ENCODE peak calls at places on chromosomes 5 and 9, in five cellular contexts. One of them, this sample, is unnamed. For H3K27me3, the result is how much of the 10 kb centered on the place peaks cover.

GRCh38 chr9:85142461-85143401 is 473.2 kb downstream of the NTRK2 start:
- DNase-seq in IMR-90: no peak
- DNase-seq in small intestine: no peak
- DNase-seq in GM23338: peak
- DNase-seq in brain microvascular endothelial cell: no peak
- DNase-seq in this sample: peak

GRCh38 chr9:16191691-16192402 is 639.0 kb downstream of the CCDC171 start:
- DNase-seq in IMR-90: peak
- DNase-seq in small intestine: peak
- DNase-seq in GM23338: peak
- DNase-seq in brain microvascular endothelial cell: peak
- DNase-seq in this sample: peak

GRCh38 chr9:126915281-126915816 is 767 bp downstream of the RALGPS1 start:
- DNase-seq in IMR-90: no peak
- DNase-seq in small intestine: peak
- DNase-seq in GM23338: peak
- DNase-seq in brain microvascular endothelial cell: no peak
- DNase-seq in this sample: peak

GRCh38 chr5:136769900-136770684 is 404.7 kb upstream of the TRPC7 start:
- DNase-seq in IMR-90: peak
- DNase-seq in small intestine: peak
- DNase-seq in GM23338: peak
- DNase-seq in brain microvascular endothelial cell: peak
- DNase-seq in this sample: peak

GRCh38 chr9:133235549-133236222 is 26.6 kb upstream of the OBP2B start:
- DNase-seq in IMR-90: no peak
- DNase-seq in small intestine: no peak
- DNase-seq in GM23338: no peak
- DNase-seq in brain microvascular endothelial cell: no peak
- DNase-seq in this sample: no peak

GRCh38 chr9:3331801-3332200 is 194.0 kb downstream of the RFX3 start:
- DNase-seq in IMR-90: no peak
- DNase-seq in small intestine: no peak
- DNase-seq in GM23338: peak
- DNase-seq in brain microvascular endothelial cell: peak
- DNase-seq in this sample: peak

GRCh38 chr9:95383198-95383673 is 65.7 kb upstream of the FANCC start:
- DNase-seq in IMR-90: peak
- DNase-seq in small intestine: no peak
- DNase-seq in GM23338: no peak
- DNase-seq in brain microvascular endothelial cell: peak
- DNase-seq in this sample: no peak

GRCh38 chr5:15645776-15646175 is 145.8 kb downstream of the FBXL7 start:
- DNase-seq in IMR-90: no peak
- DNase-seq in small intestine: no peak
- DNase-seq in GM23338: peak
- DNase-seq in brain microvascular endothelial cell: no peak
- DNase-seq in this sample: peak

GRCh38 chr9:122402403-122403268 is 31.8 kb downstream of the PTGS1 start:
- DNase-seq in IMR-90: peak
- DNase-seq in small intestine: no peak
- DNase-seq in GM23338: no peak
- DNase-seq in brain microvascular endothelial cell: peak
- DNase-seq in this sample: no peak
- H3K27me3 ChIP-seq in IMR-90: under half
- H3K27me3 ChIP-seq in small intestine: under half
- H3K27me3 ChIP-seq in GM23338: under half
- H3K27me3 ChIP-seq in brain microvascular endothelial cell: under half
- H3K27me3 ChIP-seq in this sample: under half

GRCh38 chr9:117414906-117415583 is at the start of gene ASTN2:
- DNase-seq in IMR-90: no peak
- DNase-seq in small intestine: no peak
- DNase-seq in GM23338: peak
- DNase-seq in brain microvascular endothelial cell: no peak
- DNase-seq in this sample: peak
- H3K27me3 ChIP-seq in IMR-90: under half
- H3K27me3 ChIP-seq in small intestine: under half
- H3K27me3 ChIP-seq in GM23338: half or more
- H3K27me3 ChIP-seq in brain microvascular endothelial cell: under half
- H3K27me3 ChIP-seq in this sample: half or more

GRCh38 chr5:176740702-176741565 is 69.4 kb upstream of the UNC5A start:
- DNase-seq in IMR-90: no peak
- DNase-seq in small intestine: no peak
- DNase-seq in GM23338: no peak
- DNase-seq in brain microvascular endothelial cell: no peak
- DNase-seq in this sample: peak
- H3K27me3 ChIP-seq in IMR-90: half or more
- H3K27me3 ChIP-seq in small intestine: half or more
- H3K27me3 ChIP-seq in GM23338: under half
- H3K27me3 ChIP-seq in brain microvascular endothelial cell: half or more
- H3K27me3 ChIP-seq in this sample: under half

GRCh38 chr5:520850-521226 is 3.4 kb downstream of the SLC9A3 start:
- DNase-seq in IMR-90: no peak
- DNase-seq in small intestine: no peak
- DNase-seq in GM23338: no peak
- DNase-seq in brain microvascular endothelial cell: no peak
- DNase-seq in this sample: no peak
- H3K27me3 ChIP-seq in IMR-90: half or more
- H3K27me3 ChIP-seq in small intestine: under half
- H3K27me3 ChIP-seq in GM23338: under half
- H3K27me3 ChIP-seq in brain microvascular endothelial cell: half or more
- H3K27me3 ChIP-seq in this sample: under half

This sample was measured in H7.